ENCODE peak calls at places on chromosomes 5 and 9, in eight cellular contexts. X, J, L, Z, N, O, A and S are unnamed samples.

GRCh38 chr5:132309679-132310078 is 15.5 kb downstream of the SLC22A4 start:
- DNase-seq in X (no peak), O (no peak), L (no peak), A (no peak), Z (no peak), J (no peak), N (no peak), S (no peak)

GRCh38 chr9:70144131-70144503 is 100.5 kb downstream of the MAMDC2 start:
- DNase-seq in L (no peak), A (no peak), N (no peak), O (no peak), X (no peak), Z (no peak), J (no peak), S (no peak)

GRCh38 chr9:36739538-36740116 is 166.9 kb downstream of the MELK start:
- DNase-seq in A (no peak), X (no peak), Z (no peak), J (no peak), O (no peak), N (no peak), L (no peak), S (no peak)

GRCh38 chr9:127664678-127665507 is 41.9 kb upstream of the CFAP157 start:
- DNase-seq in Z (no peak), J (no peak), X (no peak), O (no peak), L (no peak), N (no peak), A (no peak), S (peak; percentile 79)

GRCh38 chr5:92380069-92380770 is 997.1 kb upstream of the ARRDC3 start:
- DNase-seq in O (no peak), L (no peak), J (no peak), X (peak; percentile 3), A (peak; percentile 44), N (no peak), Z (no peak), S (no peak)

GRCh38 chr9:109771084-109771483 is 8.9 kb upstream of the PALM2AKAP2 start:
- DNase-seq in L (peak; percentile 40), Z (no peak), X (peak; percentile 97), J (no peak), A (peak; percentile 59), O (no peak), N (no peak), S (peak; percentile 82)

GRCh38 chr9:98192503-98193335 is at the start of gene CORO2A:
- DNase-seq in O (peak; percentile 33), Z (peak; percentile 75), L (peak; percentile 67), J (peak; percentile 35), X (peak; percentile 92), A (peak; percentile 72), N (no peak), S (peak; percentile 41)

GRCh38 chr9:112925058-112925641 is 34.5 kb upstream of the SLC46A2 start:
- DNase-seq in L (peak; percentile 63), N (no peak), O (peak; percentile 39), J (no peak), A (peak; percentile 49), X (peak; percentile 61), Z (no peak), S (peak; percentile 43)

GRCh38 chr5:69209607-69210006 is 20.2 kb downstream of the CENPH start:
- DNase-seq in X (no peak), A (peak; percentile 66), Z (no peak), O (no peak), L (no peak), J (no peak), N (no peak), S (peak; percentile 20)

GRCh38 chr9:134366223-134367031 is 40.2 kb downstream of the RXRA start:
- DNase-seq in Z (peak; percentile 98), J (peak; percentile 94), X (no peak), A (peak; percentile 73), O (no peak), N (peak; percentile 36), L (peak; percentile 33), S (peak; percentile 93)

GRCh38 chr9:136122425-136123383 is 4.0 kb upstream of the TMEM250 start:
- DNase-seq in L (peak; percentile 61), X (peak; percentile 57), A (peak; percentile 42), N (no peak), O (no peak), J (peak; percentile 66), Z (peak; percentile 86), S (peak; percentile 49)

DNA sequence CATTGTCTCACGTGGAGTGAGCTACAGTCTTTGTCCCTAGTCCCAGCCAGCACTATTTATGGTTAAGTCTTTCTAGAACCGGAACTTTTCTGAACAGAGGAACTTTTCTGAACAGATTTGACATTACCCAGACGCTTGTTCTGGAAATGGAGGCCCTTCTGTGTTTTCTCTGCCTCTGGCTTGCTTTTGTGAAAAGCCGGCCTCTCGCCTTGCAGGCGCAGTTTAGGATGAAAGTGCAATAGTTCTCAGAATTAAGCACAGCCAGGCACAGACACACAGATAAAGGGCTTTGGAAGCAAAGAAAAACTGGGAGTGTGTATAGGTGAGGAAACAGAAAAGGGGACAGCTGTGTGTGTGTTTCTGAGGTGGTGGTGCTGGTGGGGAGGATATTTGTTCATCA is 5.9 kb downstream of the GDNF start:
- DNase-seq in J (no peak), X (no peak), N (no peak), O (no peak), A (no peak), L (no peak), Z (no peak), S (no peak)
- H3K4me3 ChIP-seq in J (no peak overlapping the region), X (no peak overlapping the region), N (no peak overlapping the region), O (no peak overlapping the region), A (no peak overlapping the region), L (no peak overlapping the region), Z (peak overlapping the region; percentile 68), S (no peak overlapping the region)

DNA sequence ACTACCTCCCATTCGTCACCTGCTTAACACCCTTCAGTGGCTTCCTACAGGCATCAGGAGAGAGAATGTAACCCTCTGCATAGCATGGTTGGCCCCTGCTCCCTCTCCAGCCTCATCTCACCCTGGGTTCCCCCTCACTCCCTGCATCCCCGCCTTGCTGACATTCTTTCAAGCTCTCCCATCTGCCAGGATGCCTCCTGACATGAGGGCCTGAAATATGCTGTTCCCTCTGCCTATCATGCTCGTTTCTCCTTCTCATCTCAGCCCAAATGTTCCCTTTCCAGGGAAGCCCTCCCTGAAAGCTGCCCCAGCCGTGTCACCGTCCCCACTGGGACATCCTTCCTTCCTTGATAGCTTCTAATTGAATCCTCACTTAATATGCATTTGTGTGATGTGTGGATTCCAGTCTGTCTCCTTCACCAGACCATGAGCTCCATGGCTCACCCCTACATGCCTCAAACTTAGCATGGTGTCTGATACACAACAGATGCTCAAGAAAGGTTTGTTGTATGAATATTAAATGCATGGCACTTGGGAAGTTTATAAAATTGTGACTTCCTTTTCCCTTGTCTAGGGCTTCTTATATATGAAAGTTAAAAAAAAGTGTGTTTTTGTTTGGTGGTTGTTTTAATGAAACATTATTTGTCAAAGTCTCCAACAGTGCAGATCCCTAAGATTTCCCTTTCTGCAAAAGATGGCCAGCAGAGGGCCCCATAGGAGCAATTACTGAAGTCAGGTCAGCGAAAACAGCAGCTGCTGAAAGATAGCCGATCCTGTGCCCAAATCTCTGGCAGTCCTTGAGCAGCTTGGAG is 7.3 kb upstream of the C5orf58 start:
- DNase-seq in O (peak; percentile 50), L (peak; percentile 76), J (peak; percentile 86), N (no peak), A (peak; percentile 83), Z (peak; percentile 86), X (peak; percentile 87), S (peak; percentile 72)
- H3K4me3 ChIP-seq in O (no peak overlapping the region), L (no peak overlapping the region), J (no peak overlapping the region), N (no peak overlapping the region), A (no peak overlapping the region), Z (no peak overlapping the region), X (no peak overlapping the region), S (no peak overlapping the region)

GRCh38 chr9:95125652-95126051 is 191.9 kb downstream of the FANCC start:
- DNase-seq in X (peak; percentile 32), J (no peak), A (no peak), L (no peak), Z (peak; percentile 37), O (no peak), N (no peak), S (no peak)

GRCh38 chr9:95124582-95125359 is 192.7 kb downstream of the FANCC start:
- DNase-seq in N (no peak), L (no peak), Z (no peak), A (no peak), X (peak; percentile 41), J (no peak), O (no peak), S (no peak)

GRCh38 chr9:95128177-95128524 is 189.4 kb downstream of the FANCC start:
- DNase-seq in N (no peak), J (no peak), O (no peak), Z (no peak), A (no peak), L (no peak), X (no peak), S (no peak)

GRCh38 chr9:95127249-95128176 is 190.0 kb downstream of the FANCC start:
- DNase-seq in J (peak; percentile 80), N (no peak), Z (peak; percentile 94), L (peak; percentile 74), X (peak; percentile 89), O (peak; percentile 29), A (peak; percentile 85), S (peak; percentile 73)

GRCh38 chr9:95126739-95127138 is 190.8 kb downstream of the FANCC start:
- DNase-seq in A (no peak), Z (peak; percentile 57), N (no peak), L (no peak), J (no peak), X (no peak), O (no peak), S (no peak)
- H3K4me3 ChIP-seq in A (no peak overlapping the region), Z (no peak overlapping the region), N (no peak overlapping the region), L (no peak overlapping the region), J (no peak overlapping the region), X (no peak overlapping the region), O (no peak overlapping the region), S (no peak overlapping the region)

GRCh38 chr5:142009886-142010285 is 2.9 kb downstream of the GNPDA1 start:
- DNase-seq in X (no peak), J (no peak), Z (no peak), N (no peak), A (no peak), O (no peak), L (no peak), S (no peak)

GRCh38 chr5:142012186-142012785 is 541 bp downstream of the GNPDA1 start:
- DNase-seq in X (peak; percentile 84), N (no peak), Z (peak; percentile 74), A (peak; percentile 55), J (peak; percentile 47), O (peak; percentile 48), L (peak; percentile 44), S (peak; percentile 57)

GRCh38 chr5:142013734-142014495 is 1.1 kb upstream of the GNPDA1 start:
- DNase-seq in O (no peak), J (peak; percentile 68), N (peak; percentile 82), X (no peak), Z (peak; percentile 77), A (peak; percentile 38), L (peak; percentile 49), S (peak; percentile 63)

GRCh38 chr5:142012792-142013388 is at the start of gene GNPDA1:
- DNase-seq in L (peak; percentile 77), J (peak; percentile 69), N (no peak), O (peak; percentile 49), X (peak; percentile 74), Z (peak; percentile 93), A (peak; percentile 76), S (peak; percentile 75)

DNA sequence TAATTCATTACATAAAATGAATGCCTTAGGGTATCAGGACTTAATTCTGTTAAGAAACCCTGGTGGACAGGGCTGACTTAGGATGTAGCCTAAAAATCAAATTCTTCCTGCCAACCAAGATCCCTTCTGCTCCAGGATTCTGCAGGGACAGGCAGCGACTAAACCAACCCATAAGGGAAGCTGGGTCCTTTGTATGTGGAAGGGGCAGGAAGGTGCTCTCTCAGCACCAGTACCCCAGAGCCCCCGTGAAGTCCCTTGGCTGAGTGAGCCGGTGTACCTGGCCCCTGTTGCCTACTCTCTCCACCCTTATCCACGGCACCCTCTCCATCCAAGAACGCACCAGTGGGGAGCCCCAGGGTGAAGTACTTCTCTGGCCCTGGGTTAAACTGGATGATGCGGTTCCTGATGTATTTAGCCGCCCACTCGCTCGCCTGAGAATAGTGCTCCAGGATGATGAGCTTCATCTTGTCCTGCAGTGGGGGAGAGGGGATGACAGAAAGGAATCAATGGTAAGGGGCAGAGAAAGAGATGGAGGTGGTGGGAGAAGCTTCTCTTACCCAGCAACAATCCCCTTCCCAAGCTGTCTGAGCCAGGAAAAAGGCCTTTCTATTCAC is 1.1 kb downstream of the GNPDA1 start:
- DNase-seq in N (no peak), L (no peak), O (no peak), X (no peak), J (no peak), Z (no peak), A (no peak), S (no peak)
- H3K4me3 ChIP-seq in N (peak overlapping the region; percentile 87), L (peak overlapping the region; percentile 88), O (peak overlapping the region; percentile 88), X (no peak overlapping the region), J (no peak overlapping the region), Z (peak overlapping the region; percentile 78), A (peak overlapping the region; percentile 67), S (peak overlapping the region; percentile 81)